ENCODE peak calls at places on chromosomes 3 and 15, in five cellular contexts. M is CD8-positive, alpha-beta T cell; X is endodermal cell; R is RWPE1; D is tibial nerve. Y is an unnamed sample.

GRCh38 chr3:73733796-73734195 is 109.1 kb upstream of the PDZRN3 start:
- DNase-seq in M (no peak), X (no peak), R (no peak), D (no peak), Y (no peak)

GRCh38 chr3:48077835-48078234 is 61.6 kb upstream of the MAP4 start:
- DNase-seq in M (no peak), X (no peak), R (no peak), D (no peak), Y (no peak)

GRCh38 chr3:184582583-184582982 is 21.0 kb downstream of the EPHB3 start:
- DNase-seq in M (no peak), X (peak; percentile 80), R (no peak), D (no peak), Y (no peak)

GRCh38 chr3:25385807-25386512 is 42.1 kb upstream of the RARB start:
- DNase-seq in M (no peak), X (no peak), R (no peak), D (no peak), Y (no peak)

GRCh38 chr3:52897130-52898109 is at the start of gene STIMATE:
- DNase-seq in M (peak; percentile 89), X (peak; percentile 96), R (peak; percentile 92), D (peak; percentile 67), Y (peak; percentile 80)

GRCh38 chr15:56017920-56018319 is 24.5 kb upstream of the NEDD4 start:
- DNase-seq in M (no peak), X (no peak), R (no peak), D (no peak), Y (no peak)

GRCh38 chr3:191412764-191413163 is 48.2 kb upstream of the PYDC2 start:
- DNase-seq in M (no peak), X (no peak), R (peak; percentile 45), D (no peak), Y (peak; percentile 77)

GRCh38 chr3:155481089-155481488 is 187.6 kb upstream of the STRIT1 start:
- DNase-seq in M (no peak), X (no peak), R (no peak), D (no peak), Y (no peak)

GRCh38 chr15:38054488-38054887 is 120.0 kb downstream of the TMCO5A start:
- DNase-seq in M (no peak), X (no peak), R (peak; percentile 25), D (no peak), Y (peak; percentile 52)

GRCh38 chr15:39125904-39126303 is 455.0 kb upstream of the THBS1 start:
- DNase-seq in M (no peak), X (peak; percentile 76), R (peak; percentile 31), D (no peak), Y (peak; percentile 78)

GRCh38 chr3:14915636-14916222 is 31.7 kb upstream of the NR2C2 start:
- DNase-seq in M (peak; percentile 60), X (no peak), R (no peak), D (peak; percentile 13), Y (no peak)

GRCh38 chr3:107870096-107870495 is 220.7 kb downstream of the CD47 start:
- DNase-seq in M (no peak), X (no peak), R (no peak), D (no peak), Y (no peak)

GRCh38 chr3:141930801-141931200 is 54.4 kb downstream of the ATP1B3 start:
- DNase-seq in M (peak; percentile 19), X (no peak), R (no peak), D (no peak), Y (no peak)

GRCh38 chr3:141933421-141934300 is 57.2 kb downstream of the ATP1B3 start:
- DNase-seq in M (no peak), X (peak; percentile 41), R (no peak), D (no peak), Y (no peak)

GRCh38 chr3:141928626-141929270 is 52.3 kb downstream of the ATP1B3 start:
- DNase-seq in M (peak; percentile 34), X (no peak), R (no peak), D (no peak), Y (no peak)

GRCh38 chr3:141926929-141927328 is 50.5 kb downstream of the ATP1B3 start:
- DNase-seq in M (no peak), X (no peak), R (no peak), D (no peak), Y (no peak)

DNA sequence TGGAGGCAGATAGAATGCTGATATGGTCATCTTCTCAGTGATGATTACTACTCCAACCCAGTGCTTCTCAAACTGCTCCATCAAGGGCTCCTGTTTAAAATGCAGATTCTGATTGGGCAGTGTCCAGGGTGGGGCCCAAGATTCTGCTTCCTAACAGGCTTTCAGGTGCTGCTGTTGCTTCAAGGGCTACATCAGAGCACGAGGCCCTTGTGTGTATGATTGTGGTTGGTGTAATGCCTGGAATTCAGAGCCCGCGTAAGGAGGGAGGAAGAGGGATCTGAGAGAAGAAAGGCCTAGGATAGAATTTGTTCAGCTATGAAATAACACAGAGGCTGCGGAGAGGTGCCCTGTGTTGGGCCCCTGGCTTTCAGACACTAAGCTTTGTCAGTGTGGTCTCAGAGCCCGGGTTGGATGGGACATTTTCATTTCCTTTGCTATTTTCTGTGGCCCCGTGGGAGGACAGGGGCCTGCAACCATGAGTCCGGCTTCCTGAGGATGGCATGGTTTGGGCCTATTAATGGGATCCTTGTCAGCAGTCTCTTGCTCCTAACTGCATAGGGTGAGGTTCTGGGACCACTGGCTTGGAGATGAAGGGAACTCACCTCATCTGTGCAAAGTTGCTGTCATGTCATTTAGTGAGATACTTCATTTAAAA is 53.0 kb downstream of the ATP1B3 start:
- DNase-seq in M (peak; percentile 31), X (no peak), R (no peak), D (no peak), Y (no peak)
- TF ChIP-seq CTCF in M (no peak), X (no peak), R (no peak), D (no peak), Y (no peak)

GRCh38 chr3:39107874-39108308 is 411 bp downstream of the TTC21A start:
- DNase-seq in M (no peak), X (no peak), R (no peak), D (no peak), Y (no peak)

GRCh38 chr3:39104961-39105686 is 2.3 kb downstream of the GORASP1 start:
- DNase-seq in M (no peak), X (no peak), R (no peak), D (no peak), Y (no peak)

GRCh38 chr3:39105687-39106063 is 1.8 kb downstream of the GORASP1 start:
- DNase-seq in M (no peak), X (no peak), R (no peak), D (no peak), Y (no peak)

GRCh38 chr3:39107056-39107873 is at the start of the genes GORASP1 and TTC21A:
- DNase-seq in M (peak; percentile 78), X (peak; percentile 93), R (peak; percentile 77), D (peak; percentile 82), Y (peak; percentile 84)

DNA sequence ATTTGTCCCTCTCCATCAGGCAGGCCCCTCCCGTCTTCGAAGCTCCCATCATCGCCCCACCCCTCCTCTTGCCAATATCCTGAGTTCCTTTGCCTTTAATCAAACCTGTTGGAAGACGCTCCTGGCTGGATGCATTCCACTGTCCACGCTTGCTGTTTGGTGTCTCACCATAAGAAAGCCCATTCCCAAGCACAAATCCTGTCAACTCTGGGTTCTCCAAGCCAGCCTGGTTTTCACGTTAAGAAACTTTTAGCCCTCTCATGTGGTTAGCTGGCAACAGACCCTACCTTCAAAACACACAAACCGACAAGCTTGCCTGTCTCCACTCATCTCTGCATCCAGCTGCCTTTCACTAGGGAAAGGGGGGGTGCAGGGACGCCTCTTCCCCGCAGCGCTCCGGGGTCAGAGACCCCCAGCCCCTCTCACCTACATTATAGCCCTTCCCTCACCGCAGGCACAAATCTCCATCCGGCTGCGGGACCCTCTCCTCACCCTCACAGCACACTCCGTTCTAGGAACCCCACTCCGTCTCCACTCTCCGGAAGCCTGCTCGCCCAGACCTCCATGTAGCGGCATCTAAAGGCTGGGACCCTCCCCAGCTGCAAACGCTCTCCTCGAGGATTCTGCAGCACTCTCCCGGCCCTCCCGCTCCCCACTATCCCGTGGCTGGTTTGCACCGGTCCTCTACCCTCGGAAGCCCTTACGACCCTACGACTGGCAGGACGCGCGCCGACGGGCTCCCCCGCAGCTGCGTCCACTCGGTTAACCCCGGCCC is 959 bp downstream of the GORASP1 start:
- DNase-seq in M (no peak), X (peak; percentile 64), R (peak; percentile 49), D (no peak), Y (no peak)
- TF ChIP-seq CTCF in M (no peak), X (no peak), R (no peak), D (no peak), Y (no peak)

DNA sequence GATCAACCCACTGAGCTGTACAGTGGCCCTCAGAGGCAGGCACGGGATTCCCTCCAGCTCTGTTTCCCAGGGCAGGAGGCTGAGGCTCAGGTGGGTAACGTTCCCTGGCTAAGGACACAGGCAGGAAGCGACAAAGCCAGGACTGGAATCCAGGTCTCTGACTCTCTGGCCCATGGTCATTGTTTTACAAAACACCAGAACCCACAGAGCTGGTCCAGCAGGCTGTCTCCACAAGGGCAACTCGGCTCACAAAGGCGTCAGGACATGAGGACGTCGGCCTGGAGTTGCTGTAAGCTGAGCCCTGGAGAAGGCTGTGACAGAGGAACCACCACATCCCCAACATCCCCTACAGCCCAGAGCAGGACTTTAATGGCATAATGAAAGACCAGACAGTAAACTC is 30.7 kb downstream of the NUP210 start:
- DNase-seq in M (no peak), X (no peak), R (no peak), D (no peak), Y (no peak)
- TF ChIP-seq CTCF in M (no peak), X (no peak), R (no peak), D (no peak), Y (no peak)

GRCh38 chr3:39271363-39271762 is 8.5 kb downstream of the CX3CR1 start:
- DNase-seq in M (peak; percentile 36), X (no peak), R (no peak), D (no peak), Y (no peak)

GRCh38 chr3:39272191-39272590 is 7.6 kb downstream of the CX3CR1 start:
- DNase-seq in M (no peak), X (no peak), R (no peak), D (no peak), Y (no peak)

GRCh38 chr3:39275052-39275451 is 4.8 kb downstream of the CX3CR1 start:
- DNase-seq in M (no peak), X (peak; percentile 28), R (no peak), D (no peak), Y (no peak)

GRCh38 chr3:39275963-39276593 is 3.8 kb downstream of the CX3CR1 start:
- DNase-seq in M (peak; percentile 23), X (peak; percentile 22), R (no peak), D (no peak), Y (no peak)

DNA sequence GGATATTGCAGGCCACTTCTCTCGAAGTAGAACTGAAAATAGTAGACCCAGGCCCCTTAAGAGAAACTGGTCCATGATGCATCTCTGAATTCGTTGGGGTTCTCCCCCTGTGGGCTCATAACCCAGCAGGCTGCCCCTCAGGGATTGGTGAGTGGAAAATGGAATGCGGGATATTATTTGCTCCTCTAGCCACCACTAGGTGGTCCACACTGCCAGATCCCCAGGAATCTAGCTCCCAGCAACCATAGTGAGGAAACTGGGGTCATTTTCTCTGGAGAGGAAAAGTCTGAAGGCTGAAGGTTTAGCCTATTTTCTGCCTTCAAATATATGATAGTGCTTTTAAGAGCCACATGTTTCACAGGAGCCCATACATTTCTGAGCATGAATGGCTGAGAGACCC is 6.7 kb downstream of the CX3CR1 start:
- DNase-seq in M (no peak), X (peak; percentile 49), R (no peak), D (no peak), Y (no peak)
- TF ChIP-seq CTCF in M (no peak), X (peak; percentile 64), R (no peak), D (no peak), Y (no peak)